ENCODE peak calls at places on chromosomes 1 and 21, in ten cellular contexts. R is GM13977; Q is IMR-90; K is iris pigment epithelial cell; B is globus pallidus; W is NCI-H1105 treated with DMSO at 0.1 percent for 48 hours; U is activated CD4-positive, alpha-beta memory T cell treated with anti-CD3 and anti-CD28 coated beads, Interleukin-2, amount 10 ng/mL, durations not matched to agents 7 days and 5 days; E is ELR; J is amniotic stem cell; Y is CD8-positive, alpha-beta T cell. C is an unnamed sample.

GRCh38 chr21:36909901-36910561 is 56.4 kb downstream of the HLCS start:
- DNase-seq in R (no peak), Q (peak), K (peak), B (no peak), W (no peak), U (no peak), E (peak), J (peak), Y (no peak), C (peak)

GRCh38 chr1:229709620-229710019 is 83.6 kb downstream of the URB2 start:
- DNase-seq in R (no peak), Q (no peak), K (no peak), B (no peak), W (no peak), U (no peak), E (no peak), J (no peak), Y (no peak), C (no peak)

GRCh38 chr1:94866178-94866822 is 46.1 kb downstream of the SLC44A3 start:
- DNase-seq in R (no peak), Q (peak), K (peak), B (peak), W (no peak), U (no peak), E (no peak), J (no peak), Y (no peak), C (peak)

GRCh38 chr1:164611754-164612642 is 53.0 kb downstream of the PBX1 start:
- DNase-seq in R (no peak), Q (peak), K (peak), B (no peak), W (peak), U (no peak), E (peak), J (peak), Y (no peak), C (peak)

GRCh38 chr1:17665950-17666720 is 89.0 kb upstream of the ACTL8 start:
- DNase-seq in R (no peak), Q (peak), K (peak), B (no peak), W (peak), U (no peak), E (peak), J (no peak), Y (no peak), C (peak)

GRCh38 chr1:162328507-162328906 is 48.1 kb downstream of the SPATA46 start:
- DNase-seq in R (no peak), Q (no peak), K (no peak), B (no peak), W (peak), U (no peak), E (no peak), J (no peak), Y (no peak), C (no peak)

GRCh38 chr21:37463083-37463780 is 96.7 kb downstream of the DYRK1A start:
- DNase-seq in R (peak), Q (peak), K (peak), B (no peak), W (peak), U (no peak), E (peak), J (no peak), Y (no peak), C (peak)

GRCh38 chr1:7060826-7061225 is 275.6 kb downstream of the CAMTA1 start:
- DNase-seq in R (no peak), Q (no peak), K (no peak), B (no peak), W (no peak), U (no peak), E (no peak), J (no peak), Y (no peak), C (no peak)

GRCh38 chr1:7278045-7278444 is 492.8 kb downstream of the CAMTA1 start:
- DNase-seq in R (no peak), Q (no peak), K (no peak), B (no peak), W (no peak), U (no peak), E (no peak), J (no peak), Y (no peak), C (no peak)

GRCh38 chr1:32056598-32056997 is 16.1 kb upstream of the TMEM39B start:
- DNase-seq in R (no peak), Q (no peak), K (no peak), B (no peak), W (no peak), U (no peak), E (no peak), J (no peak), Y (no peak), C (no peak)

GRCh38 chr1:231423648-231424047 is 1.6 kb upstream of the EGLN1 start:
- DNase-seq in R (no peak), Q (no peak), K (no peak), B (no peak), W (peak), U (no peak), E (peak), J (no peak), Y (no peak), C (peak)

GRCh38 chr1:16180291-16180824 is 24.5 kb upstream of the EPHA2 start:
- DNase-seq in R (no peak), Q (peak), K (peak), B (no peak), W (no peak), U (no peak), E (peak), J (no peak), Y (no peak), C (peak)

GRCh38 chr21:29624776-29625175 is 315.0 kb downstream of the GRIK1 start:
- DNase-seq in R (no peak), Q (no peak), K (no peak), B (no peak), W (no peak), U (no peak), E (no peak), J (no peak), Y (no peak), C (no peak)

GRCh38 chr1:245687636-245688535 is 533.1 kb downstream of the KIF26B start:
- DNase-seq in R (no peak), Q (no peak), K (peak), B (no peak), W (no peak), U (no peak), E (no peak), J (no peak), Y (no peak), C (no peak)

GRCh38 chr1:206703647-206704046 is 18.9 kb downstream of the MAPKAPK2 start:
- DNase-seq in R (peak), Q (peak), K (peak), B (no peak), W (no peak), U (peak), E (no peak), J (no peak), Y (peak), C (no peak)

GRCh38 chr1:168621356-168621755 is 45.0 kb downstream of the XCL1 start:
- DNase-seq in R (no peak), Q (no peak), K (peak), B (no peak), W (no peak), U (no peak), E (no peak), J (no peak), Y (no peak), C (peak)

GRCh38 chr1:53835491-53835890 is 2.6 kb downstream of the NDC1 start:
- DNase-seq in R (peak), Q (peak), K (peak), B (no peak), W (no peak), U (no peak), E (peak), J (no peak), Y (no peak), C (peak)

GRCh38 chr1:203127672-203128611 is at the start of gene ADORA1:
- DNase-seq in R (no peak), Q (peak), K (peak), B (peak), W (peak), U (no peak), E (peak), J (peak), Y (peak), C (peak)

GRCh38 chr1:151934048-151934493 is 24.8 kb upstream of the THEM4 start:
- DNase-seq in R (peak), Q (peak), K (peak), B (peak), W (peak), U (peak), E (peak), J (peak), Y (peak), C (peak)

GRCh38 chr1:64291931-64292330 is 88.5 kb downstream of the UBE2U start:
- DNase-seq in R (no peak), Q (no peak), K (no peak), B (no peak), W (no peak), U (no peak), E (no peak), J (no peak), Y (no peak), C (no peak)

GRCh38 chr1:190478193-190479007 is 736 bp upstream of the BRINP3 start:
- DNase-seq in R (no peak), Q (peak), K (peak), B (peak), W (peak), U (no peak), E (peak), J (no peak), Y (no peak), C (no peak)

GRCh38 chr1:220287129-220287528 is 14.9 kb upstream of the RAB3GAP2 start:
- DNase-seq in R (no peak), Q (no peak), K (no peak), B (no peak), W (no peak), U (no peak), E (no peak), J (no peak), Y (no peak), C (no peak)

GRCh38 chr1:247452447-247453039 is 5.4 kb downstream of the OR2B11 start:
- DNase-seq in R (no peak), Q (no peak), K (no peak), B (no peak), W (no peak), U (no peak), E (no peak), J (no peak), Y (no peak), C (no peak)

GRCh38 chr1:56223962-56224361 is 355.4 kb downstream of the PLPP3 start:
- DNase-seq in R (no peak), Q (no peak), K (no peak), B (no peak), W (no peak), U (no peak), E (no peak), J (no peak), Y (no peak), C (no peak)

GRCh38 chr1:152043870-152044269 is 7.1 kb upstream of the S100A11 start:
- DNase-seq in R (no peak), Q (no peak), K (no peak), B (no peak), W (no peak), U (no peak), E (no peak), J (no peak), Y (no peak), C (no peak)

GRCh38 chr1:208083016-208083714 is 161.0 kb downstream of the PLXNA2 start:
- DNase-seq in R (no peak), Q (no peak), K (no peak), B (no peak), W (no peak), U (no peak), E (no peak), J (no peak), Y (no peak), C (no peak)

GRCh38 chr1:72936151-72936740 is 653.9 kb upstream of the NEGR1 start:
- DNase-seq in R (no peak), Q (no peak), K (peak), B (no peak), W (no peak), U (no peak), E (peak), J (no peak), Y (no peak), C (no peak)

GRCh38 chr21:41668051-41668541 is 98.8 kb downstream of the RIPK4 start:
- DNase-seq in R (no peak), Q (no peak), K (no peak), B (no peak), W (no peak), U (no peak), E (no peak), J (no peak), Y (no peak), C (no peak)

GRCh38 chr1:78170845-78171244 is 125.1 kb downstream of the GIPC2 start:
- DNase-seq in R (no peak), Q (no peak), K (no peak), B (no peak), W (no peak), U (no peak), E (no peak), J (no peak), Y (no peak), C (no peak)

GRCh38 chr1:200724064-200724463 is 14.6 kb upstream of the CAMSAP2 start:
- DNase-seq in R (no peak), Q (peak), K (no peak), B (peak), W (no peak), U (no peak), E (peak), J (no peak), Y (no peak), C (no peak)

GRCh38 chr1:97999320-97999719 is 78.5 kb upstream of the DPYD start:
- DNase-seq in R (no peak), Q (peak), K (peak), B (no peak), W (no peak), U (no peak), E (peak), J (peak), Y (no peak), C (peak)

GRCh38 chr1:14698206-14698605 is 99.7 kb downstream of the KAZN start:
- DNase-seq in R (no peak), Q (no peak), K (no peak), B (no peak), W (no peak), U (no peak), E (no peak), J (no peak), Y (no peak), C (no peak)